ENCODE peak calls at places on chromosomes 16 and 17, in six cellular contexts. One of them, this sample, is unnamed.
A peak's percentile ranks its signal among the peaks of the same experiment; 100 is the strongest.

GRCh38 chr17:82051776-82052637 is at the start of the genes GPS1 and RFNG:
- DNase-seq in suprapubic skin: no peak
- DNase-seq in IMR-90: peak; percentile 16
- DNase-seq in stomach: peak; percentile 82
- DNase-seq in endothelial cell of umbilical vein: peak; percentile 33
- DNase-seq in tibial nerve: peak; percentile 66
- DNase-seq in this sample: peak; percentile 69

GRCh38 chr16:24051125-24051524 is 205.0 kb upstream of the CACNG3 start:
- DNase-seq in endothelial cell of umbilical vein: no peak
- DNase-seq in tibial nerve: no peak
- DNase-seq in suprapubic skin: no peak
- DNase-seq in IMR-90: no peak
- DNase-seq in stomach: no peak
- DNase-seq in this sample: no peak

GRCh38 chr17:4719684-4720221 is 9.3 kb downstream of the ARRB2 start:
- DNase-seq in stomach: peak; percentile 75
- DNase-seq in suprapubic skin: no peak
- DNase-seq in tibial nerve: no peak
- DNase-seq in endothelial cell of umbilical vein: peak; percentile 33
- DNase-seq in IMR-90: no peak
- DNase-seq in this sample: no peak

GRCh38 chr16:79508294-79508693 is 92.2 kb downstream of the MAF start:
- DNase-seq in tibial nerve: no peak
- DNase-seq in endothelial cell of umbilical vein: no peak
- DNase-seq in suprapubic skin: no peak
- DNase-seq in IMR-90: no peak
- DNase-seq in stomach: no peak
- DNase-seq in this sample: no peak

GRCh38 chr16:50584033-50584722 is 36.0 kb downstream of the NKD1 start:
- DNase-seq in tibial nerve: no peak
- DNase-seq in IMR-90: no peak
- DNase-seq in endothelial cell of umbilical vein: no peak
- DNase-seq in stomach: no peak
- DNase-seq in suprapubic skin: no peak
- DNase-seq in this sample: no peak

GRCh38 chr16:71428883-71429282 is 13.0 kb downstream of the TLE7 start:
- DNase-seq in endothelial cell of umbilical vein: no peak
- DNase-seq in stomach: no peak
- DNase-seq in tibial nerve: no peak
- DNase-seq in suprapubic skin: no peak
- DNase-seq in IMR-90: no peak
- DNase-seq in this sample: no peak

GRCh38 chr17:75776399-75777242 is 8.0 kb upstream of the UNK start:
- DNase-seq in IMR-90: no peak
- DNase-seq in stomach: no peak
- DNase-seq in suprapubic skin: peak; percentile 49
- DNase-seq in endothelial cell of umbilical vein: no peak
- DNase-seq in tibial nerve: no peak
- DNase-seq in this sample: peak; percentile 23

GRCh38 chr16:12330977-12331376 is 354.4 kb downstream of the SNX29 start:
- DNase-seq in tibial nerve: no peak
- DNase-seq in IMR-90: no peak
- DNase-seq in endothelial cell of umbilical vein: no peak
- DNase-seq in suprapubic skin: no peak
- DNase-seq in stomach: no peak
- DNase-seq in this sample: peak; percentile 21

GRCh38 chr17:66724581-66725341 is 110.2 kb upstream of the CACNG5 start:
- DNase-seq in tibial nerve: no peak
- DNase-seq in endothelial cell of umbilical vein: peak; percentile 68
- DNase-seq in suprapubic skin: no peak
- DNase-seq in stomach: peak; percentile 33
- DNase-seq in IMR-90: peak; percentile 54
- DNase-seq in this sample: no peak

GRCh38 chr17:46092996-46093395 is 93.9 kb downstream of the STH start:
- DNase-seq in endothelial cell of umbilical vein: no peak
- DNase-seq in IMR-90: peak; percentile 50
- DNase-seq in tibial nerve: no peak
- DNase-seq in stomach: no peak
- DNase-seq in suprapubic skin: no peak
- DNase-seq in this sample: no peak

GRCh38 chr16:70255584-70255983 is 3.8 kb upstream of the EXOSC6 start:
- DNase-seq in stomach: peak; percentile 48
- DNase-seq in endothelial cell of umbilical vein: no peak
- DNase-seq in tibial nerve: no peak
- DNase-seq in IMR-90: no peak
- DNase-seq in suprapubic skin: no peak
- DNase-seq in this sample: no peak

GRCh38 chr16:81629896-81630631 is 149.0 kb upstream of the PLCG2 start:
- DNase-seq in IMR-90: no peak
- DNase-seq in suprapubic skin: no peak
- DNase-seq in endothelial cell of umbilical vein: no peak
- DNase-seq in stomach: no peak
- DNase-seq in tibial nerve: no peak
- DNase-seq in this sample: no peak

GRCh38 chr16:48542020-48542473 is 67.9 kb downstream of the N4BP1 start:
- DNase-seq in tibial nerve: peak; percentile 47
- DNase-seq in IMR-90: peak; percentile 54
- DNase-seq in suprapubic skin: peak; percentile 76
- DNase-seq in endothelial cell of umbilical vein: peak; percentile 49
- DNase-seq in stomach: no peak
- DNase-seq in this sample: no peak

GRCh38 chr16:88491560-88492310 is 38.7 kb downstream of the ZFPM1 start:
- DNase-seq in tibial nerve: no peak
- DNase-seq in suprapubic skin: no peak
- DNase-seq in endothelial cell of umbilical vein: no peak
- DNase-seq in stomach: no peak
- DNase-seq in IMR-90: no peak
- DNase-seq in this sample: no peak

GRCh38 chr16:27374794-27375499 is 27.0 kb upstream of the IL21R start:
- DNase-seq in tibial nerve: peak; percentile 23
- DNase-seq in suprapubic skin: peak; percentile 76
- DNase-seq in IMR-90: peak; percentile 80
- DNase-seq in stomach: peak; percentile 33
- DNase-seq in endothelial cell of umbilical vein: peak; percentile 83
- DNase-seq in this sample: peak; percentile 62

GRCh38 chr16:23504076-23504452 is 6.2 kb downstream of the GGA2 start:
- DNase-seq in stomach: no peak
- DNase-seq in tibial nerve: no peak
- DNase-seq in IMR-90: peak; percentile 16
- DNase-seq in endothelial cell of umbilical vein: no peak
- DNase-seq in suprapubic skin: peak; percentile 82
- DNase-seq in this sample: peak; percentile 51

GRCh38 chr16:74199842-74200124 is 96.8 kb upstream of the PSMD7 start:
- DNase-seq in stomach: no peak
- DNase-seq in suprapubic skin: no peak
- DNase-seq in tibial nerve: no peak
- DNase-seq in IMR-90: no peak
- DNase-seq in endothelial cell of umbilical vein: no peak
- DNase-seq in this sample: no peak

GRCh38 chr17:82862758-82863645 is 23.2 kb upstream of the ZNF750 start:
- DNase-seq in tibial nerve: no peak
- DNase-seq in endothelial cell of umbilical vein: no peak
- DNase-seq in suprapubic skin: no peak
- DNase-seq in stomach: no peak
- DNase-seq in IMR-90: no peak
- DNase-seq in this sample: no peak

GRCh38 chr16:14548933-14549788 is 80.9 kb downstream of the PARN start:
- DNase-seq in tibial nerve: no peak
- DNase-seq in suprapubic skin: no peak
- DNase-seq in IMR-90: no peak
- DNase-seq in endothelial cell of umbilical vein: peak; percentile 44
- DNase-seq in stomach: no peak
- DNase-seq in this sample: no peak

GRCh38 chr16:85615014-85615851 is 2.1 kb downstream of the GSE1 start:
- DNase-seq in stomach: peak; percentile 91
- DNase-seq in tibial nerve: no peak
- DNase-seq in endothelial cell of umbilical vein: no peak
- DNase-seq in suprapubic skin: peak; percentile 84
- DNase-seq in IMR-90: no peak
- DNase-seq in this sample: no peak

GRCh38 chr17:2484876-2485275 is 26.8 kb downstream of the METTL16 start:
- DNase-seq in endothelial cell of umbilical vein: no peak
- DNase-seq in stomach: no peak
- DNase-seq in tibial nerve: no peak
- DNase-seq in IMR-90: no peak
- DNase-seq in suprapubic skin: no peak
- DNase-seq in this sample: no peak

GRCh38 chr16:66553223-66553622 is 847 bp downstream of the CKLF start:
- DNase-seq in endothelial cell of umbilical vein: peak; percentile 14
- DNase-seq in tibial nerve: no peak
- DNase-seq in IMR-90: no peak
- DNase-seq in stomach: peak; percentile 29
- DNase-seq in suprapubic skin: no peak
- DNase-seq in this sample: no peak

GRCh38 chr16:66552288-66553143 is at the start of gene CKLF:
- DNase-seq in IMR-90: peak; percentile 83
- DNase-seq in stomach: peak; percentile 95
- DNase-seq in tibial nerve: peak; percentile 83
- DNase-seq in suprapubic skin: peak; percentile 89
- DNase-seq in endothelial cell of umbilical vein: peak; percentile 96
- DNase-seq in this sample: peak; percentile 92

GRCh38 chr16:66554021-66554420 is 1.6 kb downstream of the CKLF start:
- DNase-seq in stomach: no peak
- DNase-seq in tibial nerve: no peak
- DNase-seq in suprapubic skin: no peak
- DNase-seq in endothelial cell of umbilical vein: no peak
- DNase-seq in IMR-90: no peak
- DNase-seq in this sample: no peak

GRCh38 chr16:66551362-66551761 is 1.0 kb upstream of the CKLF start:
- DNase-seq in stomach: no peak
- DNase-seq in tibial nerve: no peak
- DNase-seq in endothelial cell of umbilical vein: peak; percentile 24
- DNase-seq in suprapubic skin: no peak
- DNase-seq in IMR-90: peak; percentile 9
- DNase-seq in this sample: no peak

DNA sequence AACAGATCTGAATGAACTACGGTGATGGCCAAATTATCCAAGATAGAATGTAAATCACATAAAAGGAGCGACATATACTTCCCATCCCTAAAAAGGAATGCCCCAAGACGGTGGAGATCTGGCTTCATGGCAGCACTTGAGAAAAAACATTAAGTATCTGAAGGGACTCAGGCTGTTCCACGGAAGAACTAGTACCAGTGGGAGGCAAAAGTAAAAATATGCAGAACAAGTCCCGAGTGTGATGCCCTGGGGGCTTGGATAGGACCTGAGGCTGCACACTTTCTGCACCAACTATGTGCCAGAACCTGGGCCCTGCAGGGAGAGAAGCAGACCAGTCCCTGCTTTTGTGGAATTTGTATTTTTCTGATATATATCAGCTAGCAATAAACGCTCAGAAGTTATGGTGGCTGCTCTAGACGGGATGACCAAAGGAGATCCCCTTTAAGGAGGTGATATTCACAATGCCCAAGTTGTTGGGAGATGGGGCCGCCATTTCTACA is 538 bp upstream of the CKLF start:
- DNase-seq in endothelial cell of umbilical vein: no peak
- DNase-seq in IMR-90: no peak
- DNase-seq in stomach: no peak
- DNase-seq in suprapubic skin: no peak
- DNase-seq in tibial nerve: no peak
- DNase-seq in this sample: no peak
- H3K4me1 ChIP-seq in endothelial cell of umbilical vein: peaks cover 32% of the 10 kb centered on the region
- H3K4me1 ChIP-seq in IMR-90: peaks cover 7% of the 10 kb centered on the region
- H3K4me1 ChIP-seq in stomach: peaks cover 62% of the 10 kb centered on the region
- H3K4me1 ChIP-seq in suprapubic skin: peaks cover 62% of the 10 kb centered on the region
- H3K4me1 ChIP-seq in tibial nerve: peaks cover 83% of the 10 kb centered on the region
- H3K4me1 ChIP-seq in this sample: no peaks in the 10 kb centered on the region

DNA sequence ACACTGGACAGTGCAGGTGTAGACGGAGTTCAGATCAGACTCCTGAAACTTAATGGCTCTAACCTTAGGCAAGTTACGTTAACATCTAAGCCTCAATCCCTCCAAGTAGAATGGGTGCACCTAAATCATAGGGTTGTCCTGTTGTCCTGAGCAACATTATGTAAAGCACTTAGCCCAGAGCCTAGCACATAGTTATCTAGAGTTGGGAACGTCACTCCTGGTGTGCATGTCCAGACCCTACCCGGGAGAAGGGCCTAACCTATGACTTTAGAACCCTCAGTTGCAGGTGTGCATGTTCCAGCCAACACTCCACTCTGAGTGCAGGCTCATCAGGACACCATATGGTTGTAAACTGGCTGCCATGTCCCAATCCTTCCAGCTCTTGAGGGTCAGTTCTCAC is 26.0 kb downstream of the LIG3 start:
- DNase-seq in tibial nerve: no peak
- DNase-seq in suprapubic skin: no peak
- DNase-seq in endothelial cell of umbilical vein: no peak
- DNase-seq in IMR-90: no peak
- DNase-seq in stomach: no peak
- DNase-seq in this sample: no peak
- TF ChIP-seq POLR2A in tibial nerve: no peak
- TF ChIP-seq POLR2A in suprapubic skin: no peak
- TF ChIP-seq POLR2A in endothelial cell of umbilical vein: no peak
- TF ChIP-seq POLR2A in IMR-90: no peak
- TF ChIP-seq POLR2A in stomach: no peak
- TF ChIP-seq POLR2A in this sample: no peak

DNA sequence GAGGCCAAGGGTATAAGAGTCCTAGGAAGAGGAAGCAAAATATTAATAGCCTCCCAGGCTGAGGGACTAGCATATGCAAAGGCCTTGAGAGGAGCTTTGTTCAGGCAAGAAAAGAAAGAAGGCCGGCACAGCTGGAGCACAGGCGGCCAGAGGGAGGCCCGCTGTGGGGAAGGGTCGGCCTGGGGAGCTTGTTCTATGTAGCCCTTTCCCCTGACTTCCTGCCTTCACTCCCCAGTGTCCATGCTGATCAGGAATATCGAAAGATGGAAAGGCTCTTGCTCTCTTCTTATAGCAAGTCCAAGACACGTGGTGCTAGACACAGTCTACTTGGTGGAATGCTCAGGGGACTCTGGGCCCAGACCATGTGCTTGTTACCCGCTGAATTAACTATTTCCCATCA is 27.4 kb upstream of the HAS3 start:
- DNase-seq in IMR-90: no peak
- DNase-seq in suprapubic skin: no peak
- DNase-seq in tibial nerve: no peak
- DNase-seq in endothelial cell of umbilical vein: no peak
- DNase-seq in stomach: no peak
- DNase-seq in this sample: no peak
- TF ChIP-seq CTCF in IMR-90: no peak
- TF ChIP-seq CTCF in suprapubic skin: no peak
- TF ChIP-seq CTCF in tibial nerve: no peak
- TF ChIP-seq CTCF in endothelial cell of umbilical vein: no peak
- TF ChIP-seq CTCF in stomach: no peak
- TF ChIP-seq CTCF in this sample: no peak

DNA sequence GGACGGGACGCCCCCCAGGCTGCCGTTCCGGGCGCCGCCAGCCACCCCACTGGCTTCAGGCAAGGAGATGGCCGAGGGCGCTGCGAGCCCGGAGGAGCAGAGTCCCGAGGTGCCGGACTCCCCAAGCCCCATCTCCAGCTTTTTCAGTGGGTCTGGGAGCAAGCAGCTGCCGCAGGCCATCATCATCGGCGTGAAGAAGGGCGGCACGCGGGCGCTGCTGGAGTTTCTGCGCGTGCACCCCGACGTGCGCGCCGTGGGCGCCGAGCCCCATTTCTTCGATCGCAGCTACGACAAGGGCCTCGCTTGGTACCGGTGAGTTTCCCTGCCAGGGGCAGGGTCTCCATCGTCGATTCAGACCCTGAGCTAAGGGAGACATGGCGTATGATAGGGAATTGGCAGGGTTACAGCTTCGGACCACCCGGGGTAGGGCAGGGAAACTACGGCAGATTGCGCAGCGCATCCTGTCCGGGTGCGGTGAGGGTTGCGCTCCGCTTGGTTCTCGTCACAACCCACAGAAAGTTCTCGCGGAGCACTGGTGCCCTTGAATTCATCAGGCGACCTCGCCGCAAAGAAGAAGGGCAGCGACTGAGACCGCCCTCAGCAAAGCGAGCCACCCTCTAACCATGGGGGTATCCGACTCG is 1.0 kb downstream of the HS3ST3B1 start:
- DNase-seq in tibial nerve: no peak
- DNase-seq in IMR-90: peak; percentile 48
- DNase-seq in stomach: peak; percentile 48
- DNase-seq in suprapubic skin: peak; percentile 78
- DNase-seq in endothelial cell of umbilical vein: peak; percentile 10
- DNase-seq in this sample: peak; percentile 26
- H3K4me1 ChIP-seq in tibial nerve: peaks cover 73% of the 10 kb centered on the region
- H3K4me1 ChIP-seq in IMR-90: peaks cover 8% of the 10 kb centered on the region
- H3K4me1 ChIP-seq in stomach: peaks cover 74% of the 10 kb centered on the region
- H3K4me1 ChIP-seq in suprapubic skin: peaks cover 73% of the 10 kb centered on the region
- H3K4me1 ChIP-seq in endothelial cell of umbilical vein: peaks cover 23% of the 10 kb centered on the region
- H3K4me1 ChIP-seq in this sample: peaks cover 13% of the 10 kb centered on the region

This sample was measured in uterus.